ENCODE peak calls at places on chromosome 15, in eight cellular contexts. X is body of pancreas, Z is A549, S is breast epithelium, Y is sigmoid colon, A is IMR-90, B is transverse colon, V is adrenal gland. K is an unnamed sample. For H3K9me3, the result is how much of the 10 kb centered on the place peaks cover.

GRCh38 chr15:59532770-59533379 is 78.7 kb upstream of the GCNT3 start:
- DNase-seq in V (peak), Z (peak), B (peak), Y (peak), A (peak), X (peak), S (no peak), K (no peak)

GRCh38 chr15:59379524-59379923 is 6.9 kb upstream of the MYO1E start:
- DNase-seq in V (no peak), Y (no peak), Z (no peak), X (no peak), S (no peak), B (no peak), A (no peak), K (no peak)

GRCh38 chr15:77034620-77035467 is 36.1 kb downstream of the TSPAN3 start:
- DNase-seq in A (no peak), Y (peak), V (peak), X (peak), B (peak), S (peak), Z (no peak), K (no peak)

GRCh38 chr15:88622605-88622975 is 1.4 kb downstream of the AEN start:
- DNase-seq in X (no peak), S (no peak), Z (no peak), V (no peak), B (no peak), A (no peak), Y (peak), K (no peak)

GRCh38 chr15:69084404-69085030 is 70.0 kb downstream of the NOX5 start:
- DNase-seq in V (no peak), A (no peak), Z (no peak), B (no peak), Y (no peak), X (no peak), S (no peak), K (no peak)

GRCh38 chr15:35173444-35174118 is 88.5 kb upstream of the NANOGP8 start:
- DNase-seq in B (no peak), A (peak), X (no peak), S (no peak), V (no peak), Z (no peak), Y (no peak), K (no peak)

GRCh38 chr15:96896766-96897165 is 566.3 kb downstream of the NR2F2 start:
- DNase-seq in S (no peak), Y (no peak), A (no peak), B (no peak), V (no peak), X (no peak), Z (no peak), K (no peak)

GRCh38 chr15:101013151-101013550 is 94.0 kb downstream of the LRRK1 start:
- DNase-seq in Y (peak), B (peak), A (no peak), S (no peak), Z (no peak), X (no peak), V (peak), K (no peak)

GRCh38 chr15:39084683-39085530 is 496.0 kb upstream of the THBS1 start:
- DNase-seq in A (peak), Z (peak), Y (peak), B (peak), S (no peak), V (no peak), X (peak), K (no peak)

GRCh38 chr15:78506971-78507830 is at the start of gene HYKK:
- DNase-seq in A (peak), X (peak), Y (peak), Z (peak), B (peak), V (peak), S (peak), K (peak)

GRCh38 chr15:95025924-95026728 is 794.8 kb downstream of the MCTP2 start:
- DNase-seq in S (no peak), B (peak), X (peak), Y (peak), Z (peak), V (peak), A (peak), K (no peak)

GRCh38 chr15:32730677-32731654 is 13.2 kb downstream of the GREM1 start:
- DNase-seq in Z (no peak), V (peak), S (no peak), A (no peak), Y (no peak), B (peak), X (peak), K (no peak)

GRCh38 chr15:101004500-101004899 is 85.3 kb downstream of the LRRK1 start:
- DNase-seq in B (peak), X (no peak), S (no peak), A (no peak), Y (peak), Z (no peak), V (peak), K (no peak)

GRCh38 chr15:101167791-101168462 is 83.9 kb downstream of the CHSY1 start:
- DNase-seq in Y (peak), B (peak), A (peak), Z (peak), X (peak), S (no peak), V (peak), K (peak)

GRCh38 chr15:88894348-88894818 is 961 bp downstream of the HAPLN3 start:
- DNase-seq in B (peak), S (peak), V (peak), Y (no peak), Z (peak), X (peak), A (no peak), K (no peak)

GRCh38 chr15:31381801-31382692 is 55.4 kb downstream of the KLF13 start:
- DNase-seq in A (no peak), Z (no peak), Y (no peak), S (no peak), X (peak), V (no peak), B (no peak), K (no peak)

GRCh38 chr15:75597667-75598341 is 18.7 kb upstream of the PTPN9 start:
- DNase-seq in Y (no peak), X (peak), B (no peak), A (no peak), S (no peak), Z (peak), V (peak), K (no peak)

GRCh38 chr15:22989576-22990477 is 9.7 kb upstream of the CYFIP1 start:
- DNase-seq in Z (peak), X (peak), B (no peak), S (no peak), V (peak), A (no peak), Y (peak), K (no peak)

GRCh38 chr15:71443538-71443937 is 328.3 kb downstream of the THSD4 start:
- DNase-seq in V (peak), Z (peak), Y (no peak), X (peak), B (peak), A (peak), S (peak), K (no peak)

GRCh38 chr15:70281811-70282307 is 184.1 kb upstream of the TLE3 start:
- DNase-seq in A (peak), X (no peak), S (no peak), Y (no peak), B (no peak), V (peak), Z (no peak), K (no peak)

GRCh38 chr15:69668963-69669362 is 216.3 kb downstream of the RPLP1 start:
- DNase-seq in Z (no peak), V (no peak), A (no peak), S (no peak), X (no peak), B (peak), Y (no peak), K (no peak)

GRCh38 chr15:89662893-89663673 is 7.8 kb upstream of the KIF7 start:
- DNase-seq in Y (peak), B (peak), A (peak), V (peak), X (peak), S (no peak), Z (no peak), K (no peak)

GRCh38 chr15:40313531-40314398 is 6.0 kb upstream of the PLCB2 start:
- DNase-seq in S (no peak), B (peak), V (peak), Z (no peak), Y (peak), A (no peak), X (peak), K (no peak)

GRCh38 chr15:75775296-75776074 is 62.8 kb upstream of the CSPG4 start:
- DNase-seq in X (no peak), Z (peak), S (no peak), V (peak), B (no peak), A (no peak), Y (no peak), K (no peak)

GRCh38 chr15:52008326-52008697 is 10.7 kb upstream of the MAPK6 start:
- DNase-seq in B (no peak), S (no peak), A (no peak), Z (no peak), Y (no peak), V (no peak), X (no peak), K (no peak)

GRCh38 chr15:90679959-90680358 is 37.2 kb upstream of the BLM start:
- DNase-seq in X (no peak), B (no peak), S (no peak), Y (peak), V (no peak), A (no peak), Z (no peak), K (no peak)

GRCh38 chr15:88255496-88256171 is 905 bp downstream of the NTRK3 start:
- DNase-seq in V (no peak), A (peak), B (no peak), Y (no peak), X (peak), S (no peak), Z (peak), K (no peak)

GRCh38 chr15:87477759-87478687 is 778.5 kb downstream of the NTRK3 start:
- DNase-seq in A (peak), V (peak), B (no peak), S (no peak), Z (peak), Y (peak), X (peak), K (no peak)

GRCh38 chr15:59556405-59556804 is 55.2 kb upstream of the GCNT3 start:
- DNase-seq in Y (no peak), V (no peak), X (no peak), A (no peak), S (no peak), Z (no peak), B (no peak), K (no peak)

GRCh38 chr15:83747050-83747717 is 93.3 kb downstream of the ADAMTSL3 start:
- DNase-seq in X (no peak), Z (peak), A (peak), Y (peak), B (no peak), V (no peak), S (no peak), K (no peak)
- TF ChIP-seq CTCF in X (no peak), Z (no peak), A (no peak), Y (peak), B (no peak), V (peak), S (no peak), K (peak)

DNA sequence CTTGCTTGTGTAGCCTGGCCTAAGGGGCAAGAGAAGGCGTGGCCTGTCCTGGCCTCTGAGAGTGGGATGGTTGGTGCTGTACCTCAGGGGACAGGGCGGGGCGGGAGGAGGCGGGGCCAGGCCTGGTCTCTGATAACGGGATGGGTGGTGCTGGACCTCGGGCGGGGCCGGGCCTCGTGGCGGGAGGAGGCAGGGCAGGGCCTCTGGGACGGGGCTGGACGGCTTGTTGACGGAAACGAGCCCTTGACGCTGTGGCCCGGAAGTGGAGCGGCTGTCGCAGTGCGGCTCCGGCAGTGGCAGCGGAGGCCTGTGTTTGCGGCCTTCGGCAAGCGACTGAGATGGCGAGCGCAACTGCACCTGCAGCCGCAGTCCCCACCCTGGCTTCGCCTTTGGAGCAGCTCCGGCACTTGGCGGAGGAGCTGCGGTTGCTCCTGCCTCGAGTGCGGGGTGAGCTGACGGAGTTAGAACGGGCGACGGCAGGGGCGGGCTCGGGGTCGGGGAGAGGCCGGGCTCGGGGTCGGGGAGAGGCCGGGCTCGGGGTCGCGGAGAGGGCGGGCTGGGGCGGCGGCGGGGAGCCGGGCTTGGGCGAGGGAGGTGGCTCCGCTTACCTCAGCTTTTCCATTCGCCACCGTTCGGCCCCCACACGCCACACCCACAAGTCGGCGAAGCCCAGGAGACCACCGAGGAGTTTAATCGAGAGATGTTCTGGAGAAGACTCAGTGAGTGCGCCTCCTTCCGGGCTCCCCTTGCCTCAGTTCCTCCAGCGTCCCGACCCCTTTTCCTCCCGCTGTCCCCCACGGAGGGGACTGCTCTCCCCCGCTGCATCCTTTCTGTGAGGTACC is at the start of gene CCNDBP1:
- DNase-seq in Z (peak), A (peak), Y (peak), B (peak), S (peak), V (peak), X (peak), K (peak)
- TF ChIP-seq POLR2A in Z (peak), A (no peak), Y (peak), B (peak), S (peak), V (peak), X (peak), K (peak)

GRCh38 chr15:56232058-56232457 is 11.6 kb downstream of the RFX7 start:
- DNase-seq in V (no peak), S (no peak), Y (no peak), B (no peak), X (no peak), Z (peak), A (no peak), K (no peak)

GRCh38 chr15:56227315-56227714 is 16.4 kb downstream of the RFX7 start:
- DNase-seq in Y (no peak), A (no peak), S (no peak), X (no peak), V (no peak), B (no peak), Z (no peak), K (no peak)

GRCh38 chr15:56227780-56228179 is 15.9 kb downstream of the RFX7 start:
- DNase-seq in S (no peak), V (no peak), A (no peak), B (no peak), Z (no peak), Y (no peak), X (no peak), K (no peak)

GRCh38 chr15:56225520-56225919 is 18.2 kb downstream of the RFX7 start:
- DNase-seq in A (no peak), Y (no peak), B (no peak), V (no peak), S (no peak), Z (no peak), X (no peak), K (no peak)

DNA sequence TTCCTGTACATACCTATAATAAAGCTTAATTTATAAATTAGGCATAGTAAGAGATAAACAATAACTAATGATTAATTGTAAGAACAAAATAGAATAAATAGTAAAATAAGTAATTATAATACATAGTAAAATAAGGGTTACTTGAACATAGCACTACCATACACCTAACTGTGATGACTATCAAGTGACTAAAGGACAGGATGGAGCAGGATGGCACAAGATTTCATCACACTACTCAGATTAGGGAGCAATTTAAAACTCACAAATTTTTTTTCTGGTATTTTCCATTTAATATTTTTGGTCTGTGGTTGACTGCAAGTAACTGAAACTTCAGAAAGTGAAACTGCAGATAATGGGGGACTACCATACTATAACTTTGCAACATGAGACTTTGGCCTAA is 14.8 kb downstream of the RFX7 start:
- DNase-seq in A (no peak), V (no peak), Y (no peak), B (no peak), Z (no peak), S (no peak), X (no peak), K (no peak)
- H3K9me3 ChIP-seq in A (under half), V (under half), Y (under half), B (under half), Z (half or more), S (under half), X (under half), K (under half)

GRCh38 chr15:98875309-98875708 is 132.3 kb downstream of the PGPEP1L start:
- DNase-seq in Y (no peak), B (no peak), A (peak), X (no peak), V (no peak), Z (no peak), S (no peak), K (no peak)

GRCh38 chr15:98874359-98874758 is 133.2 kb downstream of the PGPEP1L start:
- DNase-seq in Z (no peak), B (no peak), X (no peak), S (no peak), A (no peak), V (no peak), Y (no peak), K (no peak)

GRCh38 chr15:98872777-98873176 is 134.8 kb downstream of the PGPEP1L start:
- DNase-seq in B (no peak), V (no peak), S (no peak), X (no peak), Z (peak), A (no peak), Y (no peak), K (no peak)

GRCh38 chr15:98874773-98875172 is 132.8 kb downstream of the PGPEP1L start:
- DNase-seq in B (no peak), X (no peak), A (no peak), Y (no peak), Z (peak), S (no peak), V (no peak), K (no peak)

DNA sequence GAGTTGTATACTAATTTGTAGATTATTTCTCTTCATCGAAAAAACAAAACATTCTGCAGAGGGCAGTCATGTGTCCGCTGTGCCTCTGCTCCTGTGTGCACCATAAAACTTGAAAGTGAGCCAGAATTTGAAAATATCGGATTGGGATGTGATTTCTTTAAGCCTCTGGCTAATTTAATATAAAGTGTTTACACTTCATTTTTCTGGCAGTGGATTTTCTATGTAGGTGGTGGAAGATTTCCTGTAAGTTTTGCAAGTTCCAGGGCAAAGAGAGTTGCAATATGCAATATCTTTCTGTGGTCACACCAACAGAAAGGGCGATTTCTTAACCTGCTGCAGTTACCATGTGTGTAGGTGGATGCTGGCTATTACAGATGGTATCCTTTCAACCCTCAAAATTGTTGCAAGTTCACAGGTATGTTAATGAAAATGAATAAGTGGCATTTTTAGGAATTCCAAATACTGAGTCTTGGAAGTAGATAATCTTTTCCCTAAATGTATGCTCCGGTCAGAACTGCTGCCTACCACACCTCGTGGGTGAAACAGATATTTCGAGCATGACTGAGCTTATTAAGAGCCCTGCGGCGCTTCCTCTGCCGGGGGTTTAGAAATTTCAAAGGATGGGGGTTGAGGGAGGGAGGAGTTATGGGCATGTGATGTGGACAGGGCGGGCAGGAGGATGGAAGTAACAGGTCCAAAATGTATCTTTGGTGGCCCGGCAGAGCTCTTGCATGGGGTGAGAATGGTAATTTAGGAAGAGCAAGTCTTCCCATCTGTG is 134.0 kb downstream of the PGPEP1L start:
- DNase-seq in Z (peak), S (no peak), B (no peak), Y (no peak), A (peak), X (no peak), V (no peak), K (no peak)
- TF ChIP-seq CTCF in Z (peak), S (no peak), B (no peak), Y (no peak), A (no peak), X (no peak), V (no peak), K (no peak)

DNA sequence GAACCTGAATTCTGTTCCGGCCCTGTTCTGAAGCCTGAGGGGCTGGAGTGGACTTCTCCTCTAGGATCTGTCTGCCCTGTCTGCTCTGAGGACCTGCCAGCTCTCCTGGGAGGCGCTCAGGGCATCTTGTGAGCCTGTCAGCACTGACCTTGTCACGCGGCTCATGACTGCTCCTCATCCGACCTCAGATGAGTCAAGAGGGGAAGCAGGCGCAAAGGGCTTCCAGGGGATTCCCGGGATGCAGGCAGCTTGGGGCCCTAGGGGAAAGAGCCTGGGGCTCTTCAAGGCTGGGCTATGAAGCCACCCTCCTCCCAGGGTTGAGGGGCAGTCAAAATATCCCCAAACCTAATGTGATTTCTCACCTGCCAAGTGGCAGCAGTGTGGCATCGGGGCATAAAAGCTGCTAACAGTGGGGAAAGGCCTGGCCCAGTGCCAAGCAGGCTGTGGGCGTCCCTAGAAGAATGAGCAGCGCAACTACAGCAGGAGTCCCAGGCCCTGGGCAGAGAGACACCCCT is 27.6 kb upstream of the ANKDD1A start:
- DNase-seq in A (peak), S (no peak), X (peak), B (peak), Y (peak), V (peak), Z (peak), K (no peak)
- TF ChIP-seq POLR2A in A (peak), S (no peak), X (no peak), B (no peak), Y (no peak), V (no peak), Z (no peak), K (no peak)

GRCh38 chr15:56233549-56233948 is 10.1 kb downstream of the RFX7 start:
- DNase-seq in S (no peak), Y (no peak), A (no peak), X (no peak), Z (no peak), B (no peak), V (no peak), K (no peak)

GRCh38 chr15:56228352-56228751 is 15.3 kb downstream of the RFX7 start:
- DNase-seq in V (no peak), B (no peak), Y (no peak), Z (no peak), A (no peak), S (no peak), X (no peak), K (no peak)
- H3K9me3 ChIP-seq in V (under half), B (under half), Y (under half), Z (half or more), A (under half), S (under half), X (under half), K (under half)